ENCODE peak calls at places on chromosomes 5 and 9, in four cellular contexts. One of them, this sample, is unnamed.

GRCh38 chr9:33443047-33443446 is 4.3 kb downstream of the AQP3 start:
- DNase-seq in IMR-90: peak
- DNase-seq in H9: no peak
- DNase-seq in mesenchymal stem cell: peak
- DNase-seq in this sample: peak

GRCh38 chr5:35826056-35826455 is 30.6 kb upstream of the IL7R start:
- DNase-seq in IMR-90: no peak
- DNase-seq in H9: no peak
- DNase-seq in mesenchymal stem cell: no peak
- DNase-seq in this sample: no peak

GRCh38 chr9:127360205-127360604 is 36.8 kb upstream of the SLC2A8 start:
- DNase-seq in IMR-90: no peak
- DNase-seq in H9: no peak
- DNase-seq in mesenchymal stem cell: no peak
- DNase-seq in this sample: peak

GRCh38 chr9:114004221-114004716 is 73.8 kb downstream of the AMBP start:
- DNase-seq in IMR-90: no peak
- DNase-seq in H9: peak
- DNase-seq in mesenchymal stem cell: no peak
- DNase-seq in this sample: peak

GRCh38 chr9:90169490-90169889 is 473.1 kb downstream of the DIRAS2 start:
- DNase-seq in IMR-90: no peak
- DNase-seq in H9: no peak
- DNase-seq in mesenchymal stem cell: no peak
- DNase-seq in this sample: no peak

GRCh38 chr9:136840877-136841645 is 1.2 kb upstream of the AJM1 start:
- DNase-seq in IMR-90: peak
- DNase-seq in H9: peak
- DNase-seq in mesenchymal stem cell: peak
- DNase-seq in this sample: no peak

GRCh38 chr9:130193531-130194405 is 21.6 kb downstream of the NCS1 start:
- DNase-seq in IMR-90: no peak
- DNase-seq in H9: no peak
- DNase-seq in mesenchymal stem cell: no peak
- DNase-seq in this sample: no peak

GRCh38 chr9:94864862-94865435 is 138.4 kb downstream of the AOPEP start:
- DNase-seq in IMR-90: peak
- DNase-seq in H9: no peak
- DNase-seq in mesenchymal stem cell: no peak
- DNase-seq in this sample: no peak

GRCh38 chr9:100324594-100325200 is 28.0 kb downstream of the TEX10 start:
- DNase-seq in IMR-90: peak
- DNase-seq in H9: no peak
- DNase-seq in mesenchymal stem cell: peak
- DNase-seq in this sample: no peak

GRCh38 chr9:112896131-112896530 is 5.5 kb upstream of the SLC46A2 start:
- DNase-seq in IMR-90: no peak
- DNase-seq in H9: no peak
- DNase-seq in mesenchymal stem cell: no peak
- DNase-seq in this sample: no peak

GRCh38 chr5:3356016-3356415 is 239.6 kb upstream of the IRX1 start:
- DNase-seq in IMR-90: no peak
- DNase-seq in H9: no peak
- DNase-seq in mesenchymal stem cell: no peak
- DNase-seq in this sample: no peak

GRCh38 chr9:84670106-84670800 is 724 bp downstream of the NTRK2 start:
- DNase-seq in IMR-90: no peak
- DNase-seq in H9: peak
- DNase-seq in mesenchymal stem cell: peak
- DNase-seq in this sample: no peak

GRCh38 chr9:124428751-124429529 is 13.7 kb upstream of the PSMB7 start:
- DNase-seq in IMR-90: no peak
- DNase-seq in H9: no peak
- DNase-seq in mesenchymal stem cell: no peak
- DNase-seq in this sample: no peak

DNA sequence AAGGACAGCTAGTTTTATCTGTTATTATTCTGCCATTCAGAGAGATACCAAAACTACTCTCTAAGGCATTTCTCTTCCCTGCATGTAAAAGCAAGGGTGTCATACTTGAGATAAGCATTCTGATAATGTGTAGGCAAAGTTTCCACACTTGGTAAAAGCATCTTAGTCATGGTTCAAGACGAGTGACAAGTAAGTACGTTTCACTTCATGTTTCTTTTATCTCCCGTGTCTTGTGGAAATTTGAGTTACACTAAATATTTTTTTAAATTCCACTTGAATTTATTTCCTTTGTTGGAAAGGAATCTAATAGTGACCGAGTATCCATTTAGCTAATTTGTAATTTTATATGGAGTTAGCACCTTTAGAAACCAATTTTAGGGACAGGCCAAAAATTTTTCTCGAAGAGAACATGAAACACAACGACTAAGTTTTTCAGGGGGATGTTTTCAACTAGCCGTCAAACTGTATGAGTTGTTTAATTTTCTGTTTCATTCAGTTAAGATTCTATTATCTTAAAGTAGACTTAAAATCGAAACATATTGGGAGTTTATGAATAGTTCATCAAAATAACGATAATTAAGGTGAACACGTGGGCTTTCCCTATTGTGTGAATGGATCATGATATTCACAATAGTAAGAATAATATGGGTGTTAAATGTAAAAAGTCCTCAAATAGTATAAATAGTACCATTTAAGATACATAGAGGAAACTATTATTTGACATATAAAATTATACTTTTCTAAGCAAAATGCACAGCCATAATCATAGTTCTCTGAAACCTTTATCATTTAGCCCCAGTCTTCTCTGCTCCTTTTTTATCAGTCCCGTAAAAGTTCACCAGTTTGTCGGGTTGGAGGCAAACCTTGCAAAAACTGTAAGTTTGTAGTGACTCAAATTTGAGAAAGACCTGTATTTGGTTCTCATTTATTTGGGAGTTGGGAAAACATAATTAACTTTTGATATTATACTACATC is 1.6 kb downstream of the RFESD start:
- DNase-seq in IMR-90: peak
- DNase-seq in H9: no peak
- DNase-seq in mesenchymal stem cell: peak
- DNase-seq in this sample: peak
- H3K27ac ChIP-seq in IMR-90: no peak
- H3K27ac ChIP-seq in H9: no peak
- H3K27ac ChIP-seq in mesenchymal stem cell: no peak
- H3K27ac ChIP-seq in this sample: no peak

DNA sequence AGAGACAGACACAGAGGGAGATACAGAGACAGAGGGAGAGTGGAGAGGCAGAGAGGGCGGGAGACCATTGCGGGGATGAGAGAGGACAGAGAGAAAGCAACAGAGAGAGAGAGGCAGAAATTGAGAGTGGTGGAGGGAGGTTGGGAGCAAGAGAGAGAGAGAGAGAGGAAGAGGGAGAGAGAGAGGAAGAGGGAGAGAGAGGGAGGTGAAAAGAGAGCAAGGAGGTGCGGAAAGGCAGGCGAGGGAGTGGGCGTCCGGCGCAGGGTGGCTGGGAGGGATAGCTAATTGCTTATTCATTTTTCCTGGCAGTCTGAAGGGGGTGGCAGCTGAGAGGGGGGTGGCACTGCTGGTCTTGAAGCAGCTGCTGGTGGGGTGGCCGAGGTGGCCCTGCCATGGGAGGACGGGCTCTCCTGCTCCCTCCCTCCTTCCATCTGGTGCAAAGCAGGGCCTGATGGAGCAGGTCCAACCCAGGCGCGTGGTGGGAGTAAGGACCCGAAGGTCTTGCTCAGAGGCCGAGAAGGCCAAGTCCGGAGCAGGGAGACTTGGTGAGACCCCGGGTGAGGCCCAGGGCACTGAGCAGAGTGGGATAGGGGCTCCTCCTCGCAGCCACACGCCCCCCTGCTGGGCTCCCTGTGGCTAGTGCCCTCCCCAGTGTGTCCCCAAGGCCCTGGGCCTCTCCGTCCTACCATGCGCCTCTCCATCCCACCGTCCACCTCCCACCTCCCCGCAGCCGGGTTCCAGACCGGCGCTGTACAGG is 25.3 kb upstream of the RNU6ATAC start:
- DNase-seq in IMR-90: no peak
- DNase-seq in H9: no peak
- DNase-seq in mesenchymal stem cell: no peak
- DNase-seq in this sample: no peak
- H4K91ac ChIP-seq in IMR-90: no peak
- H4K91ac ChIP-seq in H9: no peak
- H4K91ac ChIP-seq in mesenchymal stem cell: peak
- H4K91ac ChIP-seq in this sample: no peak

GRCh38 chr9:88536951-88537742 is 2.2 kb downstream of the NXNL2 start:
- DNase-seq in IMR-90: no peak
- DNase-seq in H9: no peak
- DNase-seq in mesenchymal stem cell: no peak
- DNase-seq in this sample: peak

GRCh38 chr9:88535226-88535931 is 401 bp downstream of the NXNL2 start:
- DNase-seq in IMR-90: no peak
- DNase-seq in H9: peak
- DNase-seq in mesenchymal stem cell: peak
- DNase-seq in this sample: peak

GRCh38 chr9:88537743-88538055 is 2.7 kb downstream of the NXNL2 start:
- DNase-seq in IMR-90: peak
- DNase-seq in H9: no peak
- DNase-seq in mesenchymal stem cell: peak
- DNase-seq in this sample: peak

GRCh38 chr9:88534456-88535225 is at the start of gene NXNL2:
- DNase-seq in IMR-90: peak
- DNase-seq in H9: peak
- DNase-seq in mesenchymal stem cell: peak
- DNase-seq in this sample: peak

DNA sequence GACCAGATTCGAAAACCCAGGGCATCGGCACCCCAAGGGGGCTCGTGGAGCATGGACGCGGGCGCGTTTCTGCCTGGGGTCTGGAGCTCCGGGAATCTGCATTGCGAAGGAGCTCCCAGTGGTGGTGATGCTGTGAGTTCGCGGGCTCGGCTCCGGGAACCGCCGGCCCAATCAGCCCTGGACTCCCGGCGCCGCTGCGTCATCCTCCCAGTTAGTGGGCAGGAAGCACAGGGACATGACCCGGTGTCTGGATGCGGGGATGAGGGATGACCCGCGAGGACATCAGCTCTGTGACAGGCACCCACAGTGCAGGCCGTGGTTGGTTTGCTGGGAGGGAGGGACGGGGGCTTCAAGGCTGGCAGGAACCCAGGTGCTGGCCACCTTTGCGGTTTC is 950 bp downstream of the NXNL2 start:
- DNase-seq in IMR-90: peak
- DNase-seq in H9: no peak
- DNase-seq in mesenchymal stem cell: peak
- DNase-seq in this sample: peak
- H3K27ac ChIP-seq in IMR-90: peak
- H3K27ac ChIP-seq in H9: no peak
- H3K27ac ChIP-seq in mesenchymal stem cell: no peak
- H3K27ac ChIP-seq in this sample: no peak

GRCh38 chr5:76425940-76426339 is 22.9 kb downstream of the IQGAP2 start:
- DNase-seq in IMR-90: no peak
- DNase-seq in H9: no peak
- DNase-seq in mesenchymal stem cell: no peak
- DNase-seq in this sample: no peak

GRCh38 chr5:76422742-76423141 is 19.7 kb downstream of the IQGAP2 start:
- DNase-seq in IMR-90: no peak
- DNase-seq in H9: no peak
- DNase-seq in mesenchymal stem cell: no peak
- DNase-seq in this sample: no peak

GRCh38 chr5:76427481-76428140 is 24.5 kb downstream of the IQGAP2 start:
- DNase-seq in IMR-90: no peak
- DNase-seq in H9: peak
- DNase-seq in mesenchymal stem cell: no peak
- DNase-seq in this sample: no peak

GRCh38 chr5:76422175-76422574 is 19.1 kb downstream of the IQGAP2 start:
- DNase-seq in IMR-90: no peak
- DNase-seq in H9: no peak
- DNase-seq in mesenchymal stem cell: no peak
- DNase-seq in this sample: no peak

DNA sequence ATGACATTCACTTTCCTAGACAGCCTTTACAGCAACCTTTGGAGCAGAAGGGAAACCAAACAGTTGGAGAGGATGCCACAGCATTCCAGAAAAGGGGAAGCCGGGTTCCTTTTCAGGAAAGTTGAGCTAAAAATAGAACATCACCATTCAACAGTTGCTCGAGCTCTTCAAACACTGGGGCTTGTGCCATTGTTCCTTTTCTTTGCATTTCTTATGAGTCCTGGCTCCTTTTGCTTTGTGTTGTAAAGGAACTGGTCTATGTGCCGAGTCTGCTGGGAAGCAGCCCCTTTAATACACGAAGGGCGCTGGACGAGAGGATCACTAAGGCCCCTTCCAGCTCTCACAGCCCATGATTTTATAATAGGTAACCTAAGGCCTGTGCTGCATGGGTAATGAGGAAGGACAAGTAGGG is 23.3 kb downstream of the IQGAP2 start:
- DNase-seq in IMR-90: no peak
- DNase-seq in H9: peak
- DNase-seq in mesenchymal stem cell: no peak
- DNase-seq in this sample: no peak
- H4K91ac ChIP-seq in IMR-90: no peak
- H4K91ac ChIP-seq in H9: no peak
- H4K91ac ChIP-seq in mesenchymal stem cell: no peak
- H4K91ac ChIP-seq in this sample: no peak

This sample was measured in trophoblast cell.